ENCODE peak calls at places on chromosomes 11 and 22, in four cellular contexts. C is tibial nerve, O is breast epithelium, T is gastrocnemius medialis. Q is an unnamed sample. For H3K4me1, the result is how much of the 10 kb centered on the place peaks cover.

GRCh38 chr22:35561796-35562526 is 21.3 kb downstream of the RASD2 start:
- DNase-seq in O (no peak), C (no peak), T (no peak), Q (no peak)

GRCh38 chr22:47189056-47189916 is 426.8 kb downstream of the TBC1D22A start:
- DNase-seq in O (no peak), C (peak), T (no peak), Q (no peak)

GRCh38 chr11:12164061-12165014 is 53.9 kb downstream of the MICAL2 start:
- DNase-seq in T (no peak), O (peak), C (no peak), Q (no peak)

GRCh38 chr11:13635290-13635689 is 33.2 kb upstream of the FAR1 start:
- DNase-seq in C (no peak), O (no peak), T (no peak), Q (no peak)

GRCh38 chr22:20807315-20807752 is 33.4 kb downstream of the SERPIND1 start:
- DNase-seq in O (no peak), C (no peak), T (no peak), Q (no peak)

GRCh38 chr11:3674189-3674588 is 3.0 kb upstream of the CHRNA10 start:
- DNase-seq in O (no peak), C (no peak), T (no peak), Q (no peak)

GRCh38 chr11:19905280-19905853 is 192.7 kb downstream of the NAV2 start:
- DNase-seq in C (no peak), T (no peak), O (no peak), Q (no peak)

GRCh38 chr11:95078526-95078925 is 11.1 kb upstream of the ENDOD1 start:
- DNase-seq in T (no peak), C (no peak), O (no peak), Q (no peak)

GRCh38 chr11:122754553-122755322 is 83.6 kb upstream of the CRTAM start:
- DNase-seq in O (no peak), C (no peak), T (no peak), Q (no peak)

GRCh38 chr11:124915541-124916369 is 3.3 kb upstream of the HEPN1 start:
- DNase-seq in C (no peak), O (no peak), T (no peak), Q (no peak)

GRCh38 chr11:130816516-130816915 is 99.8 kb downstream of the SNX19 start:
- DNase-seq in O (no peak), C (no peak), T (no peak), Q (no peak)

GRCh38 chr22:40008726-40009125 is 14.0 kb downstream of the FAM83F start:
- DNase-seq in T (no peak), C (no peak), O (no peak), Q (no peak)

DNA sequence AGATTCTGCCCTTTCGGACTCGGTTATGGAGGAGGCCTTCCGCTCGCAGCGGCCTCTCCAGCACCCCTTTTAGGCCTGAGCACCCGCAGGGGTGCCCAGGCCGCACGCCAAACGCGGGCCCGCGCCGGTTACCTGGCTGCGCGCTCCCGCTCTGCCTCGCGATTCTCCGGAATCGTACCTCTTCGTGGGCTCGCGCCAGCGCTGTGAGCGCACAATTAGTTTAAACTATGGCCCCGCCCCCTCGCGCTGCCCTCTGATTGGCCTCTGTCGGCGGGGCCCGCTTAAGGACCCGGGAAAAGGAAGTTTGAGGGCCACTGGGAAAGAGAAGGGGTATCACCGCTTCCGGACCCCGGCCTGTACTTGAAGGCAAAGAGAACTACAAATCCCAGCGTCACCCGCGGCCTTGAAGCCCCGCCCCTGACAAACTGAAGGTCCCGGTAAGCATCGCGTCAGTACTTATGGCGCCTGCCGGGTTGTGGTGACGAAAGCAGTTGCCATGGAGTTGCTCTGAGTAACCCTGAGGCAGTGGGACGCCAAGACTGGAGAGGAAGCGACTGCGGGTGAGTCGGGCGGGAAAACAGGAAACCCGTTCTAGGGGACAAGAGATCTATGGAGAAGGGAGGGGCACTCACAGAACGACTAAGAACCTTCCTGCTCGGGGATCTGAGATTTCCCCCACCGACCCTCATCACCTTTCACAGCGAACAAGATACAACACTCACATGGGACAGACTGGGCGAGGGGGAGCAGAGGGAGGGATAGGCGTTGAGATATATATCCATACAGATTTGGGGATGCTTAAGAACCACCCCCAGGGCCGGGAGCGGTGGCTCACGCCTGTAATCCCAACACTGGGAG is at the start of the genes LRRC51 and NUMA1:
- DNase-seq in C (peak), T (peak), O (peak), Q (peak)
- TF ChIP-seq POLR2A in C (peak), T (peak), O (peak), Q (peak)

GRCh38 chr11:63537293-63538101 is 889 bp downstream of the PLAAT4 start:
- DNase-seq in O (peak), T (peak), C (peak), Q (peak)
- TF ChIP-seq CTCF in O (no peak), T (no peak), C (no peak), Q (no peak)

GRCh38 chr11:102360681-102361080 is 13.7 kb downstream of the BIRC2 start:
- DNase-seq in T (no peak), C (no peak), O (no peak), Q (no peak)

GRCh38 chr11:102364991-102365390 is 18.0 kb downstream of the BIRC2 start:
- DNase-seq in T (no peak), O (no peak), C (no peak), Q (no peak)

GRCh38 chr11:102357116-102357515 is 10.1 kb downstream of the BIRC2 start:
- DNase-seq in C (no peak), O (no peak), T (no peak), Q (no peak)

GRCh38 chr11:102359372-102359771 is 12.4 kb downstream of the BIRC2 start:
- DNase-seq in T (no peak), C (no peak), O (no peak), Q (no peak)

GRCh38 chr11:102361100-102362021 is 14.3 kb downstream of the BIRC2 start:
- DNase-seq in T (no peak), O (no peak), C (no peak), Q (no peak)
- H3K4me1 ChIP-seq in T (under half), O (under half), C (under half), Q (under half)

DNA sequence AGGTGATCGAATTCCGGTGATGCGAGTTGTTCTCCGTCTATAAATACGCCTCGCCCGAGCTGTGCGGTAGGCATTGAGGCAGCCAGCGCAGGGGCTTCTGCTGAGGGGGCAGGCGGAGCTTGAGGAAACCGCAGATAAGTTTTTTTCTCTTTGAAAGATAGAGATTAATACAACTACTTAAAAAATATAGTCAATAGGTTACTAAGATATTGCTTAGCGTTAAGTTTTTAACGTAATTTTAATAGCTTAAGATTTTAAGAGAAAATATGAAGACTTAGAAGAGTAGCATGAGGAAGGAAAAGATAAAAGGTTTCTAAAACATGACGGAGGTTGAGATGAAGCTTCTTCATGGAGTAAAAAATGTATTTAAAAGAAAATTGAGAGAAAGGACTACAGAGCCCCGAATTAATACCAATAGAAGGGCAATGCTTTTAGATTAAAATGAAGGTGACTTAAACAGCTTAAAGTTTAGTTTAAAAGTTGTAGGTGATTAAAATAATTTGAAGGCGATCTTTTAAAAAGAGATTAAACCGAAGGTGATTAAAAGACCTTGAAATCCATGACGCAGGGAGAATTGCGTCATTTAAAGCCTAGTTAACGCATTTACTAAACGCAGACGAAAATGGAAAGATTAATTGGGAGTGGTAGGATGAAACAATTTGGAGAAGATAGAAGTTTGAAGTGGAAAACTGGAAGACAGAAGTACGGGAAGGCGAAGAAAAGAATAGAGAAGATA is at the start of gene MALAT1:
- DNase-seq in C (peak), O (peak), T (peak), Q (peak)
- TF ChIP-seq POLR2A in C (peak), O (peak), T (no peak), Q (peak)

GRCh38 chr11:135074397-135074998 is 662.5 kb upstream of the B3GAT1 start:
- DNase-seq in T (no peak), C (no peak), O (no peak), Q (no peak)
- TF ChIP-seq CTCF in T (no peak), C (no peak), O (no peak), Q (no peak)

GRCh38 chr22:38491707-38492348 is 14.3 kb downstream of the DDX17 start:
- DNase-seq in O (no peak), T (no peak), C (no peak), Q (no peak)

GRCh38 chr22:38497869-38498268 is 8.2 kb downstream of the DDX17 start:
- DNase-seq in O (no peak), C (no peak), T (no peak), Q (no peak)

GRCh38 chr22:38494498-38494897 is 11.6 kb downstream of the DDX17 start:
- DNase-seq in T (no peak), C (no peak), O (no peak), Q (no peak)

GRCh38 chr22:38490915-38491314 is 15.2 kb downstream of the DDX17 start:
- DNase-seq in O (no peak), C (peak), T (no peak), Q (peak)

DNA sequence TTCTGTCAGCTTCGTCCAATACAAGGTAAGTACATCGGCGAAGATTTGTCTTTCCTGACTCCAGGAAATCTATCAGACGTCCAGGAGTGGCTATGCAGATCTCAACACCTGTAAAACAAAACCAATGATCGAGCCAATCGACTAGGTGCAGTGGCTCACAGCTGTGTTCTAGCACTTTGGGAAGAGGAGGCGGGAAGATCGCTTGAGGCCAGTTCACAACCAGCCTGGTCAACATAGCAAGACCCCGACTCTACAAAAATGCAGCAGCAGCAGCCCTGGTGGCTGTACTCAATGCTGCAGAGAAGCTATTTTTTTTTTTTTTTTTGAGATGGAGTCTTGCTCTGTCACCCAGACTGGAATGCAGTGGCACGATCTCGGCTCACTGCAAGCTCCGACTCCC is 11.2 kb downstream of the DDX17 start:
- DNase-seq in T (no peak), O (no peak), C (no peak), Q (no peak)
- H3K4me1 ChIP-seq in T (under half), O (under half), C (under half), Q (under half)

DNA sequence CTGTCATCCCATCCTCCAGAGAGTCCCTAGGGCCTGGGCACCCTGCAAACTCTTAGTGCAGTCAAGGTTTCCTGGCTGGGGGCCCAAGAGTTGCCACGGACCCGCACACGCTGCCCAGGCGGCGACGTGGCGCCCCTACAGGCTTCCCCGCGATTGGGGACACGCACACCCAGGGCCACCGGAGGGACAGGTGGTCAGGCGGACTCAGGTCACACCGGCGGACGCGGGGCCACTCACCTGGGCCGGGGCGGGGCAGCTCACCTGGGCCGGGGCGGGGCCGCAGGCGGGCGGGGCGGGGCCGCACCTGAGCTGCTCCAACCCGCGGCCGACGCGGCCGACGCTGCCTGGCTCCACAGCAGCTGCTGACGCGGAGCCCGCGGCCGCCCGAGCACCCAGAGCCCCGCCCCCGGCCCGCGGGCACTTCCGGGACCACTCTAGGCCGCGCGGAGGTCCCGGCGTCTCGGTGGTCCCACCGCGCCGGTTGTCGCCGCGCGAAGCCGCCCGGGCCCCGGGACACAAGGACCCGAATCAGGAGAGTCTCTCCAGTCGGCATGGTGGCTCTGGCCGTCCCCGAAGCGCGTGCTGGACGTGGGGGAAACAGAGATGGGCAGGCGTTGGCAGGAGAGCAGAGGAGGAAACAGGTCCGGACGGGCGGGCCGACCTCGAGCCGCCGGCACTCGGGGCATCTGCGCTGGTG is at the start of gene ZNF70:
- DNase-seq in C (peak), O (peak), T (peak), Q (peak)
- TF ChIP-seq POLR2A in C (no peak), O (no peak), T (peak), Q (no peak)

GRCh38 chr22:27144345-27144744 is 487.0 kb downstream of the MIAT start:
- DNase-seq in C (no peak), T (no peak), O (no peak), Q (no peak)
- TF ChIP-seq CTCF in C (no peak), T (no peak), O (no peak), Q (no peak)

GRCh38 chr11:102580185-102580951 is 44.8 kb downstream of the MMP20 start:
- DNase-seq in C (no peak), O (no peak), T (no peak), Q (no peak)
- H3K4me1 ChIP-seq in C (under half), O (under half), T (under half), Q (under half)